ENCODE peak calls at places on chromosomes 12 and 14, in six cellular contexts. H, X, F, M, D and G are unnamed samples.
A peak's percentile ranks its signal among the peaks of the same experiment; 100 is the strongest.

GRCh38 chr12:3712209-3712992 is 40.5 kb downstream of the CRACR2A start:
- DNase-seq in H (no peak), X (no peak), F (no peak), M (no peak), D (no peak), G (no peak)

GRCh38 chr14:34231626-34232025 is 230.4 kb downstream of the SPTSSA start:
- DNase-seq in H (peak; percentile 31), X (no peak), F (no peak), M (no peak), D (no peak), G (no peak)

GRCh38 chr12:51000245-51000644 is 25.9 kb downstream of the SLC11A2 start:
- DNase-seq in H (no peak), X (no peak), F (no peak), M (peak; percentile 72), D (no peak), G (peak; percentile 66)

GRCh38 chr12:78559441-78559840 is 305.1 kb upstream of the SYT1 start:
- DNase-seq in H (no peak), X (no peak), F (no peak), M (peak; percentile 17), D (no peak), G (no peak)

GRCh38 chr14:89792489-89793366 is 161.8 kb downstream of the EFCAB11 start:
- DNase-seq in H (no peak), X (no peak), F (no peak), M (peak; percentile 42), D (no peak), G (no peak)

GRCh38 chr12:123059501-123059900 is 79.0 kb downstream of the ARL6IP4 start:
- DNase-seq in H (no peak), X (no peak), F (no peak), M (no peak), D (no peak), G (no peak)

GRCh38 chr14:31727797-31728196 is 166.6 kb downstream of the NUBPL start:
- DNase-seq in H (no peak), X (no peak), F (no peak), M (no peak), D (no peak), G (no peak)

GRCh38 chr12:93050026-93050747 is 121.1 kb upstream of the EEA1 start:
- DNase-seq in H (no peak), X (no peak), F (no peak), M (peak; percentile 43), D (no peak), G (peak; percentile 40)

GRCh38 chr14:103782376-103782775 is 65.0 kb downstream of the PPP1R13B start:
- DNase-seq in H (no peak), X (no peak), F (no peak), M (no peak), D (no peak), G (no peak)

GRCh38 chr14:46433381-46433780 is 218.2 kb downstream of the RPL10L start:
- DNase-seq in H (no peak), X (no peak), F (no peak), M (no peak), D (no peak), G (no peak)

GRCh38 chr12:29240441-29240840 is 91.4 kb downstream of the FAR2 start:
- DNase-seq in H (no peak), X (no peak), F (no peak), M (no peak), D (no peak), G (peak; percentile 66)

GRCh38 chr14:70084226-70084625 is 104.5 kb downstream of the SLC8A3 start:
- DNase-seq in H (no peak), X (no peak), F (no peak), M (no peak), D (no peak), G (no peak)

GRCh38 chr14:103031956-103032355 is 25.4 kb downstream of the CDC42BPB start:
- DNase-seq in H (peak; percentile 44), X (no peak), F (no peak), M (peak; percentile 39), D (no peak), G (peak; percentile 42)

DNA sequence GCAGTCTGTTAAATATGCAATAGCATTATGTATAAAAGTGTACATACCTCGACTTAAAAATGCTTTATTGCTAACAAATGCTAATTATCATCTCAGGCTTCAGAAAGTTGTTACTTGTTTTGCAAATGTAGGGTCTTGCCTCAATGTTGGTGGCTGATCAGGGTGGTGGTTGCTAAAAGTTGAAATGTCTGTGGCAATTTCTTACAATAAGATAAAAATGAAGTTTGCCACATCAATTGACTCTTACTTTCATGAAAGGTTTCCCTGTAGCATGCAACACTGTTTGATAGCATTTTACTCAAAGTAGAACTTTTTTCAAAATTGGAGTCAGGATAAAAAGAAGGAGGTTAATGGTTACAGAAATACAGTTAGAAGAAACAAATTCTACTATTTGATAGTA is 407.7 kb upstream of the OR4E1 start:
- DNase-seq in H (no peak), X (no peak), F (no peak), M (no peak), D (no peak), G (no peak)
- H3K4me3 ChIP-seq in H (no peak overlapping the region), X (no peak overlapping the region), F (no peak overlapping the region), M (no peak overlapping the region), D (no peak overlapping the region), G (no peak overlapping the region)

GRCh38 chr14:101364503-101365328 is 196.6 kb upstream of the DIO3 start:
- DNase-seq in H (no peak), X (no peak), F (no peak), M (peak; percentile 23), D (peak; percentile 94), G (no peak)

GRCh38 chr14:101363880-101364391 is 197.4 kb upstream of the DIO3 start:
- DNase-seq in H (no peak), X (no peak), F (no peak), M (no peak), D (no peak), G (no peak)

GRCh38 chr14:101367421-101368261 is 193.7 kb upstream of the DIO3 start:
- DNase-seq in H (no peak), X (no peak), F (no peak), M (no peak), D (no peak), G (no peak)

GRCh38 chr14:101363261-101363555 is 198.1 kb upstream of the DIO3 start:
- DNase-seq in H (no peak), X (no peak), F (no peak), M (no peak), D (no peak), G (no peak)

GRCh38 chr14:101365329-101366158 is 195.8 kb upstream of the DIO3 start:
- DNase-seq in H (no peak), X (no peak), F (no peak), M (no peak), D (peak; percentile 80), G (no peak)
- H3K4me1 ChIP-seq in H (peaks cover 17% of the 10 kb centered on the region), X (no peaks in the 10 kb centered on the region), F (no peaks in the 10 kb centered on the region), M (no peaks in the 10 kb centered on the region), D (peaks cover 23% of the 10 kb centered on the region), G (no peaks in the 10 kb centered on the region)

GRCh38 chr12:57551637-57552305 is 1.9 kb downstream of the KIF5A start:
- DNase-seq in H (no peak), X (no peak), F (no peak), M (no peak), D (peak; percentile 23), G (no peak)

GRCh38 chr12:57548488-57548887 is 1.4 kb upstream of the KIF5A start:
- DNase-seq in H (no peak), X (no peak), F (no peak), M (peak; percentile 16), D (peak; percentile 5), G (no peak)

GRCh38 chr12:57550628-57551549 is 1.0 kb downstream of the KIF5A start:
- DNase-seq in H (no peak), X (no peak), F (no peak), M (no peak), D (peak; percentile 12), G (no peak)

GRCh38 chr12:57549203-57549908 is 488 bp upstream of the KIF5A start:
- DNase-seq in H (no peak), X (no peak), F (no peak), M (no peak), D (peak; percentile 49), G (no peak)

DNA sequence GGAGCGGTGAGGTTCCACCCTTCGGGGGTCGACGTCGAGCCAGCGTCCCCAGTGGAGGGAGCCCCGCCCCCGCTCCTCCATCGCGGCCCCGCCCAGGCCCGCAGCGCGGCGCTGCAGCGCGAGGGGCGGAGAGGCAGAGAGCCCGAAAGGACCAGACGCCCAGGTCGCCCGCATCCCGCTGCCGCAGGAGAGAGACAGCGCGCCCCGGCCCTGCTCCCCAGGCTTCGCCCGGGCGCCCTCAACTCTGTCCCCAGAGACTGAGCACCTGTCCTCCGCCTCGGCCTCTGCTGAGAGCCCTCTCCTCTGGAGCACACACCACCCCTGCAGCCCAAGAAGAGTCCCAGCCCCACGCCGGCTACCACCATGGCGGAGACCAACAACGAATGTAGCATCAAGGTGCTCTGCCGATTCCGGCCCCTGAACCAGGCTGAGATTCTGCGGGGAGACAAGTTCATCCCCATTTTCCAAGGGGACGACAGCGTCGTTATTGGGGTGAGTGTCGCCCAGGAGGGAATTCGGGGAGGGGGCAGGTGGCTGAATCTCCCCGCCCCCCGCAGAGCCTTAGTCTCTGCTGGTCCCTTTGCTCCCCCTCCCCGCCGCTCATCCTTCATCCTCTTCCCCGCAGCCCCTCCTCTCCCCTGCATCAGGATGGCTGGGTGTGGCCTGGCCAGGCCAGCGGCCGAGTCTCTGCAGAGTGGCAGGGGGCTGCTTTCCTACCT is at the start of gene KIF5A:
- DNase-seq in H (no peak), X (peak; percentile 35), F (no peak), M (peak; percentile 58), D (peak; percentile 67), G (no peak)
- H3K4me3 ChIP-seq in H (peak within 1 kb of the TSS; percentile 55), X (no peak within 1 kb of the TSS), F (no peak within 1 kb of the TSS), M (peak within 1 kb of the TSS; percentile 69), D (peak within 1 kb of the TSS; percentile 45), G (no peak within 1 kb of the TSS)

DNA sequence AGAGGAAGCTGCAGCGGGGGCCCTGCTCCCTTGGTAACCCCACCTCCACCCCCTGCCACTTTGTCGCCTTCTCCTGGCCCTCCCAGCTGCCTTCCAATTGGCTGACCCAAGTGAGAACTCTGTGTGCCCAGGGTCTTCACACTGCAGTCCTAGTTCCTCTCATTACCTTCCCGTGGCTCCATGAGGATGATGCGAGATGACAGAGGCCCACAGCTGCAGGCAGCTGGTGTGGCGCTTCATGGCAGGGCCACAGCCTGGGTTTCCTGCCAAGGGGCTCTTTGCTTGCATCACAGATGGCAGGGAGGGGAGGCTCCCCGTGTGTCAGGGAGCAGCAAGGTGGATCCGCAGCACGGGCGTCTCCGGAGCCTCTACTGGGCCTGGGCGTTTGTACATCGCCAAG is 29.0 kb downstream of the DEGS2 start:
- DNase-seq in H (no peak), X (no peak), F (no peak), M (no peak), D (no peak), G (no peak)
- H3K4me1 ChIP-seq in H (peaks cover 37% of the 10 kb centered on the region), X (peaks cover 11% of the 10 kb centered on the region), F (no peaks in the 10 kb centered on the region), M (peaks cover 35% of the 10 kb centered on the region), D (peaks cover 7% of the 10 kb centered on the region), G (no peaks in the 10 kb centered on the region)

GRCh38 chr12:49054524-49054923 is 6.1 kb downstream of the KMT2D start:
- DNase-seq in H (no peak), X (peak; percentile 8), F (no peak), M (no peak), D (no peak), G (no peak)

GRCh38 chr12:49057888-49058287 is 2.7 kb downstream of the KMT2D start:
- DNase-seq in H (no peak), X (no peak), F (no peak), M (peak; percentile 24), D (no peak), G (no peak)

GRCh38 chr12:49054096-49054495 is 6.5 kb downstream of the KMT2D start:
- DNase-seq in H (no peak), X (no peak), F (no peak), M (no peak), D (no peak), G (no peak)

GRCh38 chr12:49055092-49055491 is 5.5 kb downstream of the KMT2D start:
- DNase-seq in H (no peak), X (peak; percentile 4), F (no peak), M (no peak), D (no peak), G (no peak)

GRCh38 chr12:49055978-49056754 is 4.4 kb downstream of the KMT2D start:
- DNase-seq in H (peak; percentile 56), X (peak; percentile 74), F (peak; percentile 61), M (peak; percentile 87), D (no peak), G (peak; percentile 64)
- H3K4me3 ChIP-seq in H (peak overlapping the region; percentile 80), X (no peak overlapping the region), F (no peak overlapping the region), M (peak overlapping the region; percentile 98), D (peak overlapping the region; percentile 99), G (peak overlapping the region; percentile 87)